ENCODE peak calls at places on chromosomes 13 and 19, in nine cellular contexts. I is cardiac muscle cell, Z is psoas muscle, V is tibial artery, Y is sigmoid colon, E is DND-41, B is lower lobe of right lung, M is right cardiac atrium, C is tibial nerve. N is an unnamed sample.

GRCh38 chr13:100565291-100565690 is 23.3 kb downstream of the GGACT start:
- DNase-seq in Y (no peak), C (no peak), E (peak; percentile 20), I (no peak), V (no peak), M (no peak), B (no peak), Z (no peak), N (no peak)

GRCh38 chr19:7908078-7908699 is 4.5 kb downstream of the MAP2K7 start:
- DNase-seq in E (no peak), Z (no peak), I (no peak), M (no peak), B (no peak), C (no peak), Y (no peak), V (no peak), N (no peak)

GRCh38 chr13:51519839-51520238 is 64.4 kb upstream of the WDFY2 start:
- DNase-seq in C (no peak), V (no peak), Y (no peak), I (no peak), M (no peak), Z (no peak), B (no peak), E (no peak), N (no peak)

GRCh38 chr13:64928704-64929499 is 2301.2 kb downstream of the PCDH9 start:
- DNase-seq in C (no peak), E (no peak), I (no peak), Z (no peak), B (no peak), V (no peak), M (no peak), Y (no peak), N (peak; percentile 71)

GRCh38 chr19:30883071-30883470 is 466.2 kb downstream of the TSHZ3 start:
- DNase-seq in B (no peak), I (no peak), Y (no peak), E (no peak), M (no peak), C (no peak), Z (no peak), V (no peak), N (no peak)

GRCh38 chr19:5107432-5108122 is 138.7 kb downstream of the KDM4B start:
- DNase-seq in E (no peak), I (no peak), Y (no peak), B (no peak), C (no peak), Z (no peak), M (no peak), V (no peak), N (no peak)

GRCh38 chr13:79901336-79901735 is 420.4 kb downstream of the NDFIP2 start:
- DNase-seq in I (no peak), Z (no peak), E (no peak), Y (no peak), B (no peak), M (no peak), V (no peak), C (no peak), N (peak; percentile 31)

GRCh38 chr13:40031031-40031430 is 375.6 kb downstream of the COG6 start:
- DNase-seq in V (no peak), E (no peak), M (no peak), Y (no peak), I (no peak), B (no peak), Z (no peak), C (no peak), N (peak; percentile 74)

GRCh38 chr13:96034662-96035061 is 18.5 kb downstream of the UGGT2 start:
- DNase-seq in E (no peak), C (no peak), M (no peak), B (peak; percentile 32), V (no peak), I (no peak), Y (no peak), Z (no peak), N (no peak)

GRCh38 chr13:45807520-45808099 is 43.9 kb downstream of the SIAH3 start:
- DNase-seq in E (no peak), Z (no peak), I (peak; percentile 66), C (peak; percentile 16), Y (no peak), V (no peak), B (no peak), M (no peak), N (peak; percentile 3)

GRCh38 chr13:33845572-33846305 is 27.8 kb downstream of the RFC3 start:
- DNase-seq in Y (no peak), E (no peak), I (no peak), V (no peak), Z (no peak), C (no peak), B (no peak), M (no peak), N (no peak)

GRCh38 chr13:67139551-67139950 is 90.6 kb downstream of the PCDH9 start:
- DNase-seq in B (no peak), C (no peak), E (no peak), Y (no peak), V (no peak), I (no peak), M (no peak), Z (no peak), N (no peak)

GRCh38 chr13:51729853-51730553 is 74.0 kb downstream of the DHRS12 start:
- DNase-seq in C (no peak), I (no peak), B (no peak), Y (peak; percentile 86), Z (peak; percentile 69), M (peak; percentile 60), V (peak; percentile 76), E (no peak), N (peak; percentile 93)

GRCh38 chr13:48644141-48644540 is 9.6 kb upstream of the CYSLTR2 start:
- DNase-seq in V (no peak), Z (no peak), C (no peak), I (no peak), E (no peak), Y (no peak), M (no peak), B (no peak), N (no peak)

GRCh38 chr19:4584670-4585460 is 25.4 kb upstream of the SEMA6B start:
- DNase-seq in M (no peak), E (no peak), Z (no peak), V (no peak), I (no peak), Y (no peak), C (no peak), B (no peak), N (no peak)

GRCh38 chr19:42352216-42352892 is 26.9 kb downstream of the MEGF8 start:
- DNase-seq in B (no peak), M (no peak), Z (no peak), I (no peak), Y (no peak), E (no peak), C (no peak), V (no peak), N (no peak)

GRCh38 chr13:30375436-30375835 is 46.9 kb upstream of the UBE2L5 start:
- DNase-seq in M (no peak), E (peak; percentile 57), I (no peak), Z (no peak), C (no peak), Y (no peak), B (no peak), V (no peak), N (no peak)

GRCh38 chr13:30370916-30371521 is 51.3 kb upstream of the UBE2L5 start:
- DNase-seq in I (no peak), Y (no peak), M (no peak), Z (no peak), E (no peak), C (no peak), B (no peak), V (no peak), N (no peak)

GRCh38 chr13:30373727-30374126 is 48.6 kb upstream of the UBE2L5 start:
- DNase-seq in I (no peak), M (no peak), Y (no peak), Z (no peak), C (no peak), B (peak; percentile 51), E (peak; percentile 61), V (no peak), N (no peak)

GRCh38 chr13:30370146-30370545 is 52.1 kb upstream of the UBE2L5 start:
- DNase-seq in E (no peak), M (no peak), I (no peak), B (no peak), Y (no peak), C (no peak), V (no peak), Z (no peak), N (no peak)

GRCh38 chr13:30371649-30372265 is 50.5 kb upstream of the UBE2L5 start:
- DNase-seq in V (no peak), C (no peak), B (no peak), Z (no peak), M (no peak), Y (no peak), I (no peak), E (peak; percentile 96), N (peak; percentile 45)
- H3K4me1 ChIP-seq in V (peaks cover 2% of the 10 kb centered on the region), C (peaks cover 16% of the 10 kb centered on the region), B (peaks cover 7% of the 10 kb centered on the region), Z (no peaks in the 10 kb centered on the region), M (no peaks in the 10 kb centered on the region), Y (no peaks in the 10 kb centered on the region), I (peaks cover 10% of the 10 kb centered on the region), E (peaks cover 80% of the 10 kb centered on the region), N (peaks cover 10% of the 10 kb centered on the region)

GRCh38 chr19:9538183-9539058 is at the start of gene ZNF426:
- DNase-seq in Z (peak; percentile 87), B (peak; percentile 91), V (peak; percentile 73), C (peak; percentile 70), E (peak; percentile 89), M (peak; percentile 89), I (peak; percentile 92), Y (peak; percentile 93), N (peak; percentile 71)
- H3K9me3 ChIP-seq in Z (peaks cover 28% of the 10 kb centered on the region), B (peaks cover 16% of the 10 kb centered on the region), V (peaks cover 24% of the 10 kb centered on the region), C (no peaks in the 10 kb centered on the region), E (peaks cover 7% of the 10 kb centered on the region), M (peaks cover 5% of the 10 kb centered on the region), I (no peaks in the 10 kb centered on the region), Y (peaks cover 9% of the 10 kb centered on the region), N (peaks cover 19% of the 10 kb centered on the region)

DNA sequence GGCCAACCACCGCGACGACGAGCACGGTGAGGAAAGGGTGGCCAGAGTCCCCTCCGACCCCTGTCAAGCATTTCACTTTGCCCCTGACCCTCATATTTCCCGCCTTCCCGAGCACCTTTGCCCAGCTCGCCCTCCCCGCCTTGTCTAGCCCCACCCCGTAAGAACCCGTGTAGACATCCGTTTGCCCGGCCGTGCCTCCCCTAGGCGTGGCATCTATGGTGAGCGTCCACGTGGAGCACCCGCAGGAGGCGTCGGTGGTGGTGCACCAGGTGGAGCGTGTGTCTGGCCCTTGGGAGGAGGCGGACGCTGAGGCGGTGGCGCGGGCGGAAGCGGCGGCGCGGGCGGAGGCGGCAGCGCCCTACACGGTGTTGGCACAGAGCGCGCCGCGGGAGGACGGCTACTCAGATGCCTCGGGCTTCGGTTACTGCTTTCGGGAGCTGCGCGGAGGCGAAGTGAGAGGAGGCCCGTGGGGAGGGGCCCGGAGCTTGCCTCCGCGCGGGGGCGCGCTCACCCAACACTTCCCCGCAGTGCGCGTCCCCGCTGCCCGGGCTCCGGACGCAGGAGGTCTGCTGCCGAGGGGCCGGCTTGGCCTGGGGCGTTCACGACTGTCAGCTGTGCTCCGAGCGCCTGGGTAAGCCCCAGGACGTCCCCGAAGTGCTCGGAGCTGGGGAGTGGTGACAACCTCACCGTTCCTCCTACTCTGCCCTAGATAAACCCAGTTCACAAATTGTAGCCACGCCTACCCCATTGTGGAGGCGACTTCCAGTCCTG is 4.2 kb downstream of the LTBP4 start:
- DNase-seq in B (peak; percentile 89), Z (peak; percentile 72), M (peak; percentile 76), Y (peak; percentile 86), V (peak; percentile 66), I (peak; percentile 72), C (no peak), E (peak; percentile 74), N (peak; percentile 58)
- H3K4me1 ChIP-seq in B (peaks cover 66% of the 10 kb centered on the region), Z (peaks cover 44% of the 10 kb centered on the region), M (peaks cover 6% of the 10 kb centered on the region), Y (peaks cover 69% of the 10 kb centered on the region), V (peaks cover 44% of the 10 kb centered on the region), I (peaks cover 18% of the 10 kb centered on the region), C (peaks cover 73% of the 10 kb centered on the region), E (peaks cover 40% of the 10 kb centered on the region), N (peaks cover 59% of the 10 kb centered on the region)

GRCh38 chr19:9295411-9295849 is 14.2 kb downstream of the ZNF699 start:
- DNase-seq in B (no peak), M (no peak), Z (no peak), C (no peak), I (no peak), Y (no peak), V (no peak), E (no peak), N (peak; percentile 6)
- H3K9me3 ChIP-seq in B (peaks cover 100% of the 10 kb centered on the region), M (peaks cover 20% of the 10 kb centered on the region), Z (peaks cover 83% of the 10 kb centered on the region), C (peaks cover 15% of the 10 kb centered on the region), I (peaks cover 2% of the 10 kb centered on the region), Y (peaks cover 73% of the 10 kb centered on the region), V (peaks cover 100% of the 10 kb centered on the region), E (peaks cover 30% of the 10 kb centered on the region), N (peaks cover 40% of the 10 kb centered on the region)

N was measured in SJSA1.